ENCODE peak calls at places on chromosomes 6 and 20, in ten cellular contexts. B is PC-9, V is endothelial cell of umbilical vein, H is cardiac muscle cell, A is GM12865, F is Peyer's patch, N is astrocyte, D is astrocyte of the spinal cord, I is esophagus squamous epithelium, T is fibroblast of pulmonary artery. M is an unnamed sample.

GRCh38 chr6:20879526-20879925 is 345.3 kb downstream of the CDKAL1 start:
- DNase-seq in B (no peak), V (peak), I (no peak), T (no peak), F (no peak), H (peak), D (peak), N (no peak), A (no peak), M (no peak)

GRCh38 chr6:99980741-99981140 is 13.3 kb downstream of the MCHR2 start:
- DNase-seq in B (no peak), T (no peak), N (no peak), D (no peak), I (no peak), A (no peak), V (no peak), H (no peak), F (no peak), M (no peak)

GRCh38 chr20:12252793-12253192 is 335.1 kb downstream of the BTBD3 start:
- DNase-seq in I (no peak), V (no peak), N (peak), H (no peak), A (no peak), F (no peak), B (no peak), T (no peak), D (peak), M (no peak)

GRCh38 chr6:135087403-135087802 is 32.8 kb upstream of the HBS1L start:
- DNase-seq in I (no peak), B (no peak), T (no peak), A (peak), V (no peak), N (no peak), F (no peak), D (no peak), H (no peak), M (no peak)

GRCh38 chr20:6632187-6632586 is 135.3 kb upstream of the BMP2 start:
- DNase-seq in H (peak), V (no peak), T (peak), F (peak), I (no peak), B (no peak), D (peak), N (peak), A (peak), M (no peak)

GRCh38 chr20:47521059-47521808 is 19.5 kb downstream of the NCOA3 start:
- DNase-seq in F (no peak), I (no peak), V (no peak), A (no peak), T (no peak), B (no peak), D (no peak), N (no peak), H (no peak), M (no peak)

GRCh38 chr20:61895016-61895415 is 170.7 kb downstream of the TAF4 start:
- DNase-seq in A (no peak), F (no peak), T (no peak), B (no peak), D (no peak), N (no peak), V (no peak), H (no peak), I (no peak), M (no peak)

GRCh38 chr6:106609699-106610098 is 19.6 kb downstream of the RTN4IP1 start:
- DNase-seq in D (peak), B (peak), T (no peak), F (peak), H (peak), A (peak), I (no peak), N (no peak), V (no peak), M (no peak)

GRCh38 chr6:100962466-100962865 is 81.3 kb upstream of the ASCC3 start:
- DNase-seq in T (no peak), I (no peak), N (no peak), A (no peak), H (no peak), D (no peak), V (no peak), F (no peak), B (no peak), M (no peak)

GRCh38 chr20:20593447-20594170 is 118.8 kb downstream of the RALGAPA2 start:
- DNase-seq in F (no peak), I (no peak), T (peak), A (peak), D (peak), N (peak), H (peak), B (peak), V (peak), M (no peak)

GRCh38 chr6:3848925-3849605 is at the start of gene FAM50B:
- DNase-seq in H (peak), B (peak), V (peak), N (peak), T (peak), F (peak), D (peak), A (peak), I (peak), M (no peak)

GRCh38 chr20:25468126-25469075 is 60.9 kb downstream of the GINS1 start:
- DNase-seq in H (no peak), A (no peak), F (no peak), B (no peak), T (no peak), D (no peak), I (no peak), V (no peak), N (no peak), M (no peak)

GRCh38 chr6:156779206-156780116 is 2.3 kb downstream of the ARID1B start:
- DNase-seq in F (peak), D (no peak), I (no peak), B (peak), N (no peak), V (peak), A (peak), H (peak), T (no peak), M (no peak)

GRCh38 chr6:32148722-32149576 is 2.8 kb downstream of the PRRT1 start:
- DNase-seq in V (peak), F (peak), N (peak), I (no peak), D (peak), B (no peak), T (no peak), H (no peak), A (no peak), M (no peak)
- TF ChIP-seq CTCF in V (peak), F (no peak), N (no peak), I (peak), D (peak), B (no peak), T (no peak), H (no peak), A (no peak), M (peak)

DNA sequence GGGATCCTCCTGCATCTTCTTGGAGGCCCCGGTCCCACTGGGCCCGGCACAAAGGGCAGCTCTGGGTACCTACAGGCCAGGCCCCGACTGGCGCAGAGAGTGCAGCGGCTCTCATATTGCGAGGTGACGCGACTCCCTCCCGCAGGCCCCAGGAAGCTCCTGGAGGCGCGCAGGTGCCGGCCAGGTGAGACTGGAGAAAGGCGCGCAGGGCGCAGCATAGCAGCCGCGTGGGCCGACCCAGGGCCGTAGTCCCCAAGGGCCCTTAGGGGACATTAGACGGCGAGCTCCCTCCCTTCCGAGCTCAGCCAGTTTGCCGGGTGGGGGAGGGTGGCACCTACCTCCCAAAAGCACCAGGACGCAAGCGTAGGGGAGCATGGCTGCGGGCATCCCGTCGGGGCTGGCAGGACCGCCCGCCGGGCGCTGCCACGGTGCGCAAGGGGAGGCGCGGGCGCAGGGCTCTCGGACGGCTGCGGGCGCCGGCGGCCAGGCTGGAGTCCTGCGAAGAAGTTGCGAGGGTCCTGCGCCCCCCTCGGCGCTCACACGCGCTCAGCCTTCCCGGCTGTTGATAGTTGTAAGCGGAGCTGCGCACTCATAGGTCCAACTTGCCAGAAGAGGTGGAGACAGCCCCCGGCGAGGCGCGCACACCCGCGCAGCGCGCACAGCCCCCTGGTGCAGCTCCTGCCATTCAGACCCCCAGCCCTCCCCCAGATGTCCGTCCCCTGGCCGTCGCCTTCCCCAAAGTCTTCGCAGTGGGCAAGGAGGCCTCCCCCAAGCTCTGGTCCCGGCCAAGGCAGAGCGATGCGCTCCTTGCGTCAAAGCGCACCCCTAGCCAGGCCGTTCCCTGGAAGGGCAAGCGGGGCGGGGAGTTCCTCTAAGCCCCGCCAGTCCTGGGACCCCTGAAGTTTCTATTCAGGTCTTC is 619 bp downstream of the APCDD1L start:
- DNase-seq in V (no peak), T (no peak), D (peak), I (no peak), H (peak), F (no peak), A (no peak), N (peak), B (no peak), M (no peak)
- H3K4me3 ChIP-seq in V (no peak), T (peak), D (peak), I (no peak), H (peak), F (no peak), A (no peak), N (peak), B (peak), M (peak)

GRCh38 chr6:43391448-43392031 is 22.1 kb upstream of the ZNF318 start:
- DNase-seq in B (no peak), T (no peak), A (no peak), H (no peak), N (peak), F (no peak), D (no peak), V (no peak), I (no peak), M (no peak)

GRCh38 chr6:43389713-43390265 is 20.3 kb upstream of the ZNF318 start:
- DNase-seq in T (no peak), F (no peak), D (no peak), A (no peak), H (no peak), V (no peak), N (no peak), B (no peak), I (no peak), M (no peak)

GRCh38 chr6:43383021-43383667 is 13.7 kb upstream of the ZNF318 start:
- DNase-seq in A (no peak), B (no peak), V (no peak), N (peak), D (peak), F (no peak), I (no peak), H (no peak), T (peak), M (no peak)

GRCh38 chr6:43386492-43386891 is 17.0 kb upstream of the ZNF318 start:
- DNase-seq in F (no peak), V (peak), H (no peak), A (peak), I (no peak), N (no peak), D (no peak), B (no peak), T (no peak), M (no peak)
- TF ChIP-seq CTCF in F (peak), V (peak), H (no peak), A (peak), I (peak), N (no peak), D (no peak), B (peak), T (no peak), M (peak)

DNA sequence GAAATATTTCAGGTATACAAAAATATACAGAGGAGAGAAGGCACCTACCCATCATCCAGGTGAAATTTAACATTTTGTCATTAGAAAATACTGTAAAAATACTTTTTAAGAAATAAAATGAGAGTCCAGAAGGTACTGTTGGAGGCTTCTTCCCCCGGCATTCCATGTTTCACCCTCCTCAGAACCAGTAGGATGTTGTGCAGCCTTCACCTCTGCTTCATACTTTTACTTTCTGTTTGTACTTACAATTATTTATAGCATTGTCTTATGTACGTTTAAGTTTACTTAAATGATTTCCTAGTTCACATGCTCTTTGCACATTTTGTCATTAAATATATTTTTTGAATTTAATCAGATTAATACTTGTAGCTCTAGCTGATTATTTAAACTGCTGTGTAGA is 30.9 kb downstream of the TMEM200A start:
- DNase-seq in F (no peak), H (no peak), V (no peak), I (no peak), A (peak), N (no peak), T (no peak), B (no peak), D (no peak), M (no peak)
- H3K4me3 ChIP-seq in F (no peak), H (no peak), V (no peak), I (no peak), A (peak), N (no peak), T (no peak), B (no peak), D (no peak), M (no peak)

GRCh38 chr20:24317224-24317623 is 152.2 kb upstream of the SYNDIG1 start:
- DNase-seq in F (no peak), V (no peak), B (no peak), D (no peak), I (no peak), T (no peak), A (no peak), N (no peak), H (no peak), M (no peak)

GRCh38 chr20:24316731-24317130 is 152.7 kb upstream of the SYNDIG1 start:
- DNase-seq in H (no peak), I (no peak), N (no peak), V (no peak), T (no peak), B (peak), F (no peak), D (no peak), A (no peak), M (no peak)

GRCh38 chr20:24318569-24319352 is 150.7 kb upstream of the SYNDIG1 start:
- DNase-seq in F (no peak), V (no peak), B (no peak), I (no peak), A (no peak), D (no peak), H (no peak), N (no peak), T (no peak), M (no peak)

GRCh38 chr20:24321939-24322338 is 147.5 kb upstream of the SYNDIG1 start:
- DNase-seq in T (no peak), A (no peak), I (no peak), D (no peak), H (no peak), V (no peak), F (no peak), N (no peak), B (no peak), M (no peak)
- TF ChIP-seq CTCF in T (no peak), A (no peak), I (no peak), D (no peak), H (no peak), V (no peak), F (no peak), N (no peak), B (no peak), M (no peak)

DNA sequence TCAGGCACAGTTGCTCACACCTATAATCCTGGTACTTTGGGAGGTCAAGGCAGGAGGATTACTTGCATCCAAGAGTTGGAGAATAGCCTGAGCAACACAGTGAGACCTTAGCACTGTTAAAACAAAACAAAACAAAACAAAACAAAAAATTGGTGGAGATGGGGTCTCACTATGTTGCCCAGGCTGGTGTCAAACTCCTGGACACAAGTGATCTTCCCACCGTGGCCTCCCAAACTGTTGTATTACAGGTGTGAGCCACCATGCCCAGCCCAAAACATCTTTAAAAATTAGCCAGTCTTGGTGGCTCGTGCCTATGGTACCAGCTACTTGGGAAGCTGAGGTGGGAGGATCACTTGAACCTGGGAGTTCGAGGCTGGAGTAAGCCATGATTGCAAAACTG is 120.2 kb downstream of the GMDS start:
- DNase-seq in D (no peak), V (no peak), I (no peak), N (no peak), F (no peak), B (no peak), A (no peak), H (no peak), T (no peak), M (no peak)
- H3K4me3 ChIP-seq in D (no peak), V (no peak), I (no peak), N (no peak), F (no peak), B (no peak), A (no peak), H (no peak), T (no peak), M (no peak)

GRCh38 chr6:152334555-152334954 is 302.6 kb downstream of the SYNE1 start:
- DNase-seq in T (no peak), N (no peak), H (no peak), D (no peak), I (no peak), V (no peak), B (no peak), A (no peak), F (no peak), M (no peak)

GRCh38 chr6:152341596-152341995 is 295.6 kb downstream of the SYNE1 start:
- DNase-seq in D (no peak), B (no peak), V (no peak), H (no peak), N (no peak), A (no peak), I (no peak), F (no peak), T (no peak), M (no peak)

GRCh38 chr6:152343735-152344360 is 293.3 kb downstream of the SYNE1 start:
- DNase-seq in D (no peak), B (no peak), H (no peak), I (no peak), V (no peak), A (no peak), N (no peak), T (no peak), F (no peak), M (no peak)

GRCh38 chr6:152338335-152339125 is 298.6 kb downstream of the SYNE1 start:
- DNase-seq in B (peak), F (peak), N (no peak), V (peak), H (peak), T (peak), A (peak), D (peak), I (no peak), M (no peak)
- TF ChIP-seq CTCF in B (peak), F (peak), N (peak), V (peak), H (peak), T (peak), A (peak), D (peak), I (peak), M (peak)

DNA sequence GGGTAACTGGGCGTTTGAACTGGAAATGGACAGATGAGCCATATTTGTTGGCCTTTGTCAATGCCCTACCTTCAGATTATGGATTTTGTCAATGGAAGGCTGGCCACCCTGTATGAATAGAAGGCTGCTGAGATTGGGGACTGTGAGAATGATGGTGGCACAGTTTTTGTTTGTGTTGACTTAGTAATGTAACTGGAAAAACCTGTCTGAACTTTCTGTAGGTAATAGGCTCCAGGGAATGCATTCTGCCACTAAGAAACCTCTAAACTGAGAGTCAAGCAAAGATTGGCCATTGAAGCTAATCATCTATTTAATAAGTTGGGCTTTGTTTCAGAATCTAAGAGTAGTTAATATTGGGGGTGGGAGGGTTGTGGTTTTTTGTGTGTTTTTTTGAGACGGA is 97.5 kb downstream of the FOXO3 start:
- DNase-seq in I (no peak), F (no peak), A (no peak), T (no peak), N (no peak), B (no peak), D (no peak), H (no peak), V (no peak), M (no peak)
- H3K4me3 ChIP-seq in I (no peak), F (no peak), A (no peak), T (no peak), N (no peak), B (no peak), D (no peak), H (no peak), V (no peak), M (no peak)

GRCh38 chr20:38299963-38300362 is 4.0 kb upstream of the BPI start:
- DNase-seq in H (no peak), A (no peak), D (no peak), F (no peak), I (no peak), B (peak), V (no peak), N (no peak), T (no peak), M (no peak)

GRCh38 chr20:38298768-38299288 is 5.1 kb upstream of the BPI start:
- DNase-seq in T (peak), B (no peak), A (no peak), I (no peak), N (no peak), H (no peak), D (peak), V (peak), F (peak), M (no peak)

GRCh38 chr20:38300433-38300832 is 3.5 kb upstream of the BPI start:
- DNase-seq in F (no peak), B (no peak), N (no peak), A (no peak), I (no peak), D (no peak), H (no peak), V (no peak), T (no peak), M (no peak)

GRCh38 chr20:38302721-38303120 is 1.2 kb upstream of the BPI start:
- DNase-seq in V (no peak), A (no peak), T (no peak), B (no peak), I (no peak), D (peak), H (no peak), N (no peak), F (no peak), M (no peak)

GRCh38 chr20:38301283-38301682 is 2.7 kb upstream of the BPI start:
- DNase-seq in D (no peak), T (no peak), F (no peak), V (no peak), B (no peak), H (no peak), I (no peak), A (no peak), N (no peak), M (no peak)
- TF ChIP-seq CTCF in D (no peak), T (no peak), F (no peak), V (no peak), B (no peak), H (no peak), I (no peak), A (no peak), N (no peak), M (no peak)